ENCODE peak calls at places on chromosomes 11 and 22, in six cellular contexts. G, R, J, F, T and P are unnamed samples.

GRCh38 chr11:96263361-96263763 is 79.6 kb downstream of the MAML2 start:
- DNase-seq in G (no peak), R (no peak), J (no peak), F (no peak), T (peak), P (peak)

GRCh38 chr11:14420223-14420622 is 61.2 kb upstream of the RRAS2 start:
- DNase-seq in G (no peak), R (no peak), J (no peak), F (no peak), T (no peak), P (no peak)

GRCh38 chr11:131767421-131767820 is 397.0 kb downstream of the NTM start:
- DNase-seq in G (no peak), R (no peak), J (no peak), F (no peak), T (no peak), P (peak)

GRCh38 chr11:100876826-100877545 is 189.9 kb downstream of the ARHGAP42 start:
- DNase-seq in G (no peak), R (no peak), J (no peak), F (no peak), T (peak), P (peak)

GRCh38 chr11:119486016-119486415 is 63.0 kb upstream of the THY1 start:
- DNase-seq in G (no peak), R (no peak), J (no peak), F (no peak), T (no peak), P (no peak)

GRCh38 chr11:71998061-71998460 is 648 bp upstream of the IL18BP start:
- DNase-seq in G (no peak), R (no peak), J (no peak), F (no peak), T (no peak), P (no peak)

GRCh38 chr11:64604458-64605247 is 13.6 kb downstream of the SLC22A12 start:
- DNase-seq in G (no peak), R (no peak), J (no peak), F (no peak), T (no peak), P (no peak)

GRCh38 chr11:76617553-76618265 is 52.8 kb downstream of the LRRC32 start:
- DNase-seq in G (no peak), R (no peak), J (no peak), F (peak), T (no peak), P (peak)

GRCh38 chr11:74678041-74678440 is 53.2 kb downstream of the CHRDL2 start:
- DNase-seq in G (no peak), R (peak), J (no peak), F (no peak), T (no peak), P (no peak)

GRCh38 chr11:92707665-92708064 is 261.8 kb upstream of the MTNR1B start:
- DNase-seq in G (no peak), R (no peak), J (no peak), F (no peak), T (no peak), P (peak)

GRCh38 chr22:49553518-49554295 is 274.0 kb downstream of the BRD1 start:
- DNase-seq in G (no peak), R (no peak), J (no peak), F (peak), T (no peak), P (no peak)

GRCh38 chr11:115385211-115385610 is 119.0 kb downstream of the CADM1 start:
- DNase-seq in G (no peak), R (no peak), J (no peak), F (no peak), T (no peak), P (no peak)

DNA sequence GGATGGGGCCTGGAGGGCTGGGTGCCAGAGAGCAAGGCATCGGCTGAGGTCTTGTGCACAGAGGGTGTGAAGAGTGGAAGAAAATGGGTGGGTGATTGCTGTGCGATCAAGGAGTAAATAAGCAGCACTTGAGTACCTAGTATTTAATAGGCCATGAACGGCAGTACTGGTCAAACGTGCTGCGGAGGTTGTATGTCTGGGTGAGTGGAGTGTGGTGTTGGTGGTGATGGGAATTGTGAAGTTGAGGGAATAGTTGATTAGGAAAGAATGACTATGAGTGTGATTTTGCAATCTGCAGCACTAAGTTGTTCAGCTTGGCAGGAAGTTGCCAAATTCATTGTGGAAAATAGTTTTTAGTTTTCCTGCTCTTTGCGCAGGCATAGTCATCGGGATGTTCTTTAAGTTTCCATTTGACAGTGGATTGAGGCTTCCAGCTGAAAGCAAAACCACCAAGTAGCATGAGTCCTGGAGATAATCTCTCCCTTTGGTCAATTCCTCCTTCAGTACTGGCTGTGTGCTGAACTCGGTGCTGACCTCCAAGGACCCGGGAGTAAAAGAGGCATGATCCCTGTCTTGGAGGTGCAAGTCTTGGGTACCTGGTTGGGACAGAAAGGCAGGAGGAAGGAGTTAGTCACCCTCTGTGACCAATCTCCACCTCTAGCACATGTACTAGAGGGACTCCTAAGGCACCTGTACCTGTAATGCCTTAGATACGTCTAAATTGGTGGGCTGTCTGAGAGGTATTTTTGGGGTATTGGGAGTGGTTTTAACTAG is 2.1 kb downstream of the PANX1 start:
- DNase-seq in G (no peak), R (peak), J (no peak), F (no peak), T (no peak), P (peak)
- H3K4me3 ChIP-seq in G (peak), R (peak), J (no peak), F (no peak), T (no peak), P (peak)

DNA sequence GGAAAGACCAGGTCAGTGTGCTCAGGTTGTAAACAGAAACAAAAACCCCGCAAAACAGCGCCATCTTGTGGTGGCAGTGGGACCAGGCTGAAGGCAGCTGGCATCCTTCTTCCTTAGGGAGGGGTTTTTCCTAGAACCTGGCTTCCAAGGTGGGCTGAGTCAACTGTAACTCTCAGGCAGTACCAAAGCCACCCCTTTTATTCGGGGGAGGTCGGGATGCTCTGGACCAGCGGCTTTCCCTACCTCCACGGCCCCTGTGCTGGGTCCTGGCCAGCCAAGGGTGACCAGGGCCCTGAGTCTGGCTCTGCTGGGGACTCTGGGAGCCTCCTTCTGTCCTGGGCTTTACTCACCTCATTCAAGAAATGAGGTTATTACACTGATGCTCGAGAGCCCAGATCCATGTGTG is 69.5 kb upstream of the FGF3 start:
- DNase-seq in G (peak), R (peak), J (peak), F (peak), T (peak), P (peak)
- TF ChIP-seq CTCF in G (peak), R (peak), J (peak), F (peak), T (peak), P (peak)

GRCh38 chr22:44955102-44955501 is 54.7 kb downstream of the PHF21B start:
- DNase-seq in G (no peak), R (no peak), J (no peak), F (no peak), T (no peak), P (no peak)
- H3K4me3 ChIP-seq in G (no peak), R (no peak), J (no peak), F (no peak), T (no peak), P (no peak)

DNA sequence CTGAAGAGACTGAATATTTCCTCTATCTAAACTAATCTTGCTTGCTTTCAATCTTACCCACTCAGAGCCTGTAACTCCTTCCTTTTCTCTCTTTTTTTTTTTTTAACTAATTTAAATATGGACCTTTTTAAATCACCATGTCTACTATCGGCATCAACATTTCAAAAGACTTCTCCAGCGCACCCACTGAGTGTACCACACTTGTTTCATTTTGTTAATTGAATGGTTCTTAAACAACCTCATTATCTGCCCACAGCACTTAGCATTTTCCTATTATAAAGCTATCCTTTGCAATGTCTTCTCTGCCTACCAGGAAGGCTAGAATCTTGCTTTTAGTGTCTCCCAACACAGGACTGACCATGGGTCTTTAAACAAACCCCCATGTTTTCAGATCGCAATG is 1212.4 kb downstream of the LRRC4C start:
- DNase-seq in G (no peak), R (no peak), J (no peak), F (no peak), T (no peak), P (no peak)
- TF ChIP-seq CTCF in G (no peak), R (no peak), J (no peak), F (no peak), T (no peak), P (no peak)

GRCh38 chr11:59557940-59558643 is 46.8 kb downstream of the OR4D9 start:
- DNase-seq in G (no peak), R (no peak), J (no peak), F (no peak), T (no peak), P (no peak)

GRCh38 chr11:59556115-59556882 is 45.0 kb downstream of the OR4D9 start:
- DNase-seq in G (peak), R (peak), J (peak), F (no peak), T (peak), P (peak)

GRCh38 chr11:59559886-59560285 is 48.5 kb downstream of the OR4D9 start:
- DNase-seq in G (no peak), R (no peak), J (no peak), F (no peak), T (no peak), P (no peak)

GRCh38 chr11:59555601-59556114 is 44.3 kb downstream of the OR4D9 start:
- DNase-seq in G (no peak), R (no peak), J (no peak), F (no peak), T (no peak), P (no peak)

GRCh38 chr11:59556883-59557205 is 45.5 kb downstream of the OR4D9 start:
- DNase-seq in G (no peak), R (no peak), J (no peak), F (no peak), T (peak), P (no peak)
- H3K4me3 ChIP-seq in G (peak), R (peak), J (peak), F (peak), T (peak), P (peak)

DNA sequence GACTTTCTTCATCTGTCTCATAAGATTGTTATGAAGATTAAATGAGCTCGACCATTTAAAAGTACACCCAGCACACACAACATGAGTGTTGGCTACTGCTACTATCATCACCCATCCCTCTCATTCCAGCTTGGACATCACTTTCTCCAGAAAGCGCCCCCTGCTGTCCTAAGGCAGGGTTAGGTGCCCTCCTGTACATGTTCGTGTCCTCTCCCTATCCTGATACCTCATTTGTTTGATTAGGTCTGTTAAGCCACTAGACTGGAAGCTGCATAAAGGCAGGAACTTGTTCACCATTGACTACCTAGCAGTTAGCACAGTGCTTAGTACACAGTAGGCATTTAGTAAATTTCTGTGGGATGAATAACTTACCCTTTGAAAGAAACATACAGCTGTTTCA is 85.5 kb downstream of the ENTHD1 start:
- DNase-seq in G (no peak), R (no peak), J (peak), F (no peak), T (peak), P (peak)
- TF ChIP-seq CTCF in G (peak), R (no peak), J (peak), F (no peak), T (no peak), P (peak)

GRCh38 chr11:17219016-17219415 is 11.2 kb upstream of the PIK3C2A start:
- DNase-seq in G (no peak), R (no peak), J (no peak), F (no peak), T (no peak), P (no peak)
- H3K4me3 ChIP-seq in G (no peak), R (no peak), J (no peak), F (no peak), T (no peak), P (no peak)

DNA sequence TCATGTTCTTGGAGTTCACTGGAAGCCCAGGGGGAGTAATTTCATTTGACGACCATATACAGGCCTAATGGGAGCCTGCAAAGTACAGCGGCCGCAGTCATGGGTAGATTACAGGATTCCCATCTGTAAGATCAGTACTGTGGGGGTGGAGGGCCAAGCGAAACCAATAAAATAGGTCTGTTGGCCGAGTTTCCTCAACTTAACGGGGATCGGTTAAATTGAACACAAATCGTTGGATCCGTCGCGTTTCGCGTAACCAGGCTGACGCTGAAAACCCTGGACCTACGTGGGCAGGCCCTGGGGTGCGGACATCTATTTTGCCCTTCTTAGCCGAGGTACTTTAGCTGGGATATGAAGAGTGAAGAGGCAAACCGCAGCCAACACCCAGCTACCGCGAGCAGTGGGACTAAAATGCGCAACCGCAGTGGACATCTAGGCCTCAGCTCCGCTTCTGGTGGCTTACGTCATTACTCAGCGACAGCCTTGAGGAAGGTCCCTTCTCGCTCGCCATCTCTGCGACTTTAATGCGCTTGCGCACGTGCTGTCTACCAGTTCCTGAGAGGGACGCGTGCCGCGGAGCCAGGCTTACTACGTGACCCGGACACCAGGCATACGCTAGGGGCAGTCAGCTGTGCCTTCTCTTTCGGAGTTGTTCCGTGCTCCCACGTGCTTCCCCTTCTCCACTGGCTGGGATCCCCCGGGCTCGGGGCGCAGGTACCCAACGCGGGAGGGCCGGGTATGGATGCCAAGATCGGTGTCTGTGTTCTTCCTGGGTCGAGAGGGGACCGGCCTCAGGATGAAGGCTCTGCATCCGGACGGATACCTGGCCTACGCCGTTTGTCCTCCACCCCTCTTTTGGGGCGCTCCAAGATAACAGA is at the start of gene NAT10:
- DNase-seq in G (peak), R (peak), J (peak), F (peak), T (peak), P (peak)
- TF ChIP-seq CTCF in G (peak), R (no peak), J (no peak), F (peak), T (no peak), P (peak)

GRCh38 chr11:29227816-29228215 is 789.0 kb downstream of the KCNA4 start:
- DNase-seq in G (no peak), R (no peak), J (no peak), F (no peak), T (no peak), P (peak)
- H3K4me3 ChIP-seq in G (no peak), R (no peak), J (no peak), F (no peak), T (no peak), P (no peak)

DNA sequence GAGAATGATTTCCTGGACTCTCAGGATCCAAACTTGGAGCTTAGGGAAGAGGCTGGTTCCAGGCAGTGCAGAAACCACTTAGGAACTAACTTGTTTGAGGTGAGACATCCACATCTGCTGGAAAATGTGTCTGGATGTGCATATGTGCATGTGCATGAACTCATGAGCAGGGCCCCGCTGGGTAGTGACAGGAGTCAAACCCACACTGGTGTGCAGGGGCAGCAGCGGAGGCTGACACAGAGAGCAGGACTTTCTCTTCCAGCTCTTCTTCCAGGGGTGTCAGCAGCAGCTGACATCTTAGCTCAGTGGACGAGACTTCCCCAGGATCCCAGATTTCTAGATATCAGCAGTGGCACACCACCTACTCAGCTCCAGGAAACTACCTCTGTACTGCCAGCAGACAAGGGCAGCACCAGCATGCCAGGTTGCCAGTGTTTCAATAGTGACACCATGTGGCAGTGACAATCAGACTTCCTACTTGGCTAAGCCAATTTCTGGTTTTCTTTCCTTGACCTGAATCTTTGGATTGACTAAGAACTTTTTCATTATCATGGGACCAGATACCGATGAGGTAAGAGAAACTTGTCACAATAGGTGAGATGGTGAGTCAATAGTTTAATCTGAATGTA is 227.5 kb upstream of the ZC3H12C start:
- DNase-seq in G (no peak), R (no peak), J (no peak), F (no peak), T (peak), P (no peak)
- TF ChIP-seq CTCF in G (no peak), R (no peak), J (peak), F (peak), T (peak), P (no peak)